ENCODE peak calls at places on chromosomes 11 and 22, in ten cellular contexts. W, C, G, N, Y, I, S, L, B and P are unnamed samples.
A peak's percentile ranks its signal among the peaks of the same experiment; 100 is the strongest.

GRCh38 chr22:46056169-46057041 is 79.4 kb upstream of the WNT7B start:
- DNase-seq in W (no peak), C (peak; percentile 65), G (peak; percentile 35), N (peak; percentile 51), Y (peak; percentile 68), I (peak; percentile 55), S (peak; percentile 64), L (peak; percentile 57), B (peak; percentile 78), P (peak; percentile 38)

GRCh38 chr11:111285205-111286079 is 12.9 kb upstream of the POU2AF3 start:
- DNase-seq in W (no peak), C (no peak), G (no peak), N (no peak), Y (no peak), I (no peak), S (no peak), L (no peak), B (no peak), P (no peak)

GRCh38 chr22:24810043-24810749 is 4.2 kb downstream of the SGSM1 start:
- DNase-seq in W (peak; percentile 66), C (no peak), G (peak; percentile 68), N (no peak), Y (no peak), I (peak; percentile 34), S (no peak), L (no peak), B (no peak), P (no peak)

GRCh38 chr22:44816141-44816540 is 63.8 kb downstream of the ARHGAP8 start:
- DNase-seq in W (no peak), C (no peak), G (no peak), N (no peak), Y (no peak), I (no peak), S (no peak), L (no peak), B (no peak), P (no peak)

GRCh38 chr11:74141274-74141695 is 29.5 kb downstream of the C2CD3 start:
- DNase-seq in W (peak; percentile 62), C (no peak), G (no peak), N (no peak), Y (no peak), I (peak; percentile 47), S (no peak), L (no peak), B (no peak), P (no peak)

GRCh38 chr11:128630367-128631230 is 43.2 kb upstream of the ETS1 start:
- DNase-seq in W (peak; percentile 85), C (peak; percentile 84), G (peak; percentile 86), N (peak; percentile 89), Y (peak; percentile 80), I (peak; percentile 91), S (peak; percentile 90), L (peak; percentile 85), B (peak; percentile 96), P (peak; percentile 90)

GRCh38 chr22:47275479-47276218 is 513.2 kb downstream of the TBC1D22A start:
- DNase-seq in W (no peak), C (no peak), G (no peak), N (peak; percentile 34), Y (no peak), I (no peak), S (peak; percentile 40), L (no peak), B (no peak), P (no peak)

GRCh38 chr11:2138436-2139117 is 612 bp downstream of the IGF2 start:
- DNase-seq in W (peak; percentile 56), C (no peak), G (no peak), N (peak; percentile 51), Y (no peak), I (no peak), S (no peak), L (peak; percentile 22), B (no peak), P (no peak)

GRCh38 chr11:116693206-116694016 is 79.4 kb downstream of the BUD13 start:
- DNase-seq in W (no peak), C (peak; percentile 78), G (no peak), N (no peak), Y (no peak), I (peak; percentile 81), S (no peak), L (no peak), B (peak; percentile 59), P (no peak)

GRCh38 chr11:73359930-73360742 is 16.1 kb upstream of the RELT start:
- DNase-seq in W (peak; percentile 78), C (peak; percentile 28), G (no peak), N (no peak), Y (peak; percentile 27), I (no peak), S (no peak), L (peak; percentile 73), B (no peak), P (peak; percentile 39)

GRCh38 chr22:41237707-41238569 is 2.8 kb downstream of the CHADL start:
- DNase-seq in W (peak; percentile 77), C (peak; percentile 88), G (peak; percentile 35), N (peak; percentile 92), Y (peak; percentile 49), I (peak; percentile 88), S (peak; percentile 94), L (no peak), B (peak; percentile 97), P (peak; percentile 78)

GRCh38 chr11:75197512-75198277 is 42.9 kb upstream of the TPBGL start:
- DNase-seq in W (no peak), C (no peak), G (no peak), N (no peak), Y (no peak), I (no peak), S (peak; percentile 39), L (no peak), B (no peak), P (no peak)
- H3K27ac ChIP-seq in W (no peak overlapping the region), C (no peak overlapping the region), G (no peak overlapping the region), N (no peak overlapping the region), Y (no peak overlapping the region), I (no peak overlapping the region), S (no peak overlapping the region), L (no peak overlapping the region), B (no peak overlapping the region), P (no peak overlapping the region)

DNA sequence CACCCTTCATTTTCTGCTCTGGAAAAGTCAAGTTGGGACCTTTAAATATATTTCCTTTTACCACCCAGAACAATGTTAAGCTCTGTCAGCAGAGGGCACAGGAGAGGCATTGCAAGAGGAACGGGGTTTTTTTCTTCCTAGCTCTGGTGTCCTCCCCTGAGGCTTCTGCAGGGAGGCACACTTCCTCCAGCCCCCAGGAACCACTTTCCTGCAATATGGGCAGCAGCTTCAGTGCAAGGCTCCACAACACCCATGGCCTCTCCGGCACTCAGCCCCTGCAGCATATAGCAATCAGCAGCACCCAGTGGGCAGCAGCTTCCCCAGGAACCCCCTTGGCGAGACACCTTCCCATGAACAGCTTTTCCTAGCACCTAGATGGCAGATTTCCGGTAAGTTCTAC is 101.4 kb downstream of the SYT9 start:
- DNase-seq in W (peak; percentile 87), C (peak; percentile 23), G (no peak), N (no peak), Y (peak; percentile 12), I (no peak), S (no peak), L (peak; percentile 40), B (no peak), P (peak; percentile 34)
- TF ChIP-seq CTCF in W (peak; percentile 78), C (peak; percentile 19), G (no peak), N (peak; percentile 31), Y (peak; percentile 31), I (no peak), S (peak; percentile 36), L (peak; percentile 50), B (no peak), P (peak; percentile 25)

DNA sequence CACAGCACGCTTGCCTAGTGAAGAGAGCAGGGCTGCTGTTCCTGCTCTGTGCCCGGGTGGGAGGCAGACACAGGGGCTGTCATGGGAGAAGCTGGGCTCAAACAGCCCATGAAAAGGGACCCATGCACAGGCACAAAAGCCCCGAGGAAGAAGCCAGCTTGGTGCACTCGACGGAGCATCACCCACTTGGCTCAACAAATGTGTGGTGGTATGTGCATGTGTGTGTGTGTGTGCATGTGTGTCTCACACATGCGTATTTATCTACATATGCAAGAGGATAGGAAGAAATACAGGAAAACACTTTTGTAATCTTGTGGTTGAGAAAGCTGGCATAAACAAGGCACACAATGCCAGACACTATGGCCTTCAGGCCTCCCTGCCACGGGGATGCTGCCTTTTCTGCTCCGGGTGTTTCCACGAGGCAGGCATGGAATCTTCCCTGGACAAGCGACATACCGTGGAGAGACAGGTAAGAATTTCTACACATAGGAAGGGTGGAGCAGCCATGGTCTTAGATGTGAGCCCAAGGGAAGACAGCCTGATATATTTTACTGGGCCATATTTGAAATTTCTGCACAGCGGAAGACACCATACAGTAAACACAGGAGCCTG is 4.9 kb upstream of the APOBEC3A start:
- DNase-seq in W (no peak), C (peak; percentile 2), G (no peak), N (no peak), Y (no peak), I (no peak), S (no peak), L (no peak), B (no peak), P (no peak)
- H3K4me3 ChIP-seq in W (no peak overlapping the region), C (no peak overlapping the region), G (no peak overlapping the region), N (no peak overlapping the region), Y (no peak overlapping the region), I (no peak overlapping the region), S (no peak overlapping the region), L (no peak overlapping the region), B (peak overlapping the region; percentile 4), P (no peak overlapping the region)

GRCh38 chr11:76701701-76702100 is 31.2 kb upstream of the LRRC32 start:
- DNase-seq in W (no peak), C (no peak), G (no peak), N (no peak), Y (peak; percentile 79), I (no peak), S (no peak), L (no peak), B (peak; percentile 42), P (no peak)
- H3K27ac ChIP-seq in W (no peak overlapping the region), C (no peak overlapping the region), G (no peak overlapping the region), N (no peak overlapping the region), Y (peak overlapping the region; percentile 67), I (no peak overlapping the region), S (no peak overlapping the region), L (no peak overlapping the region), B (no peak overlapping the region), P (no peak overlapping the region)

DNA sequence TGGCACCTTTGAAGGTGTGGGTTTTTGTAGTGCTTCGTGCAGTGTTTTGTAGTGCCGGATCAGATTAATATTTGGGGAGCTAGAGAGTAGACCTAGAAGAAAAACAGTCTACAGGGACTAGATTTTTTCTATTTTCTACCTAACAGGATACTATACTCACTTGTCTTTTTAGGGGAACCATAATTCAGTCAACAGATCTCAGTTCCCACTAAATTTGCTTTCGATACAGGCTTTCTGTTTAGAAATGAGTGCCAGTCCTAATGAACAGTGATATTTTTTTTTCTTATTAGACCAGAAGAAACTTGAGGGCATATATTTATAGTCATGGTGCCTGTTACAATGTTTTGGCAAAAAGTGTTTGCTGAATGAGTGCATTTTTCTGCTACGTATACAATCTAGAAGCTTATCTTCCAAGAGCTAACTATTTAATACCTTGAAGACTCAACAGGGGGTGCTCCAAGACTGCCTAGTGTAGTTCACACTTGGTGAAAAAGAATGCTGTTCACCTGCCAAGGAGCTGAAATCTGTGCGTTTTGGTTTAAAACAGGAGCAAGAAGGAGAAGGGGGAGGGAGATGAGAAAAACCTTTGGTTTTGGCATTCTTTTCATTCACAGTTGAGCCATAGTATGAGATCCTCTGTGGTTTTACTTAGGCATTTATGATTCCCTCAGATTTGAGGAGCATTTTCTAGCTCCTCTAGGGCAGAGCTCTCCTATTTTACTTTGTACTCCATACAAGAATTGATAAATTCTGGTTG is 44.9 kb upstream of the VSTM5 start:
- DNase-seq in W (peak; percentile 93), C (peak; percentile 18), G (no peak), N (no peak), Y (peak; percentile 34), I (no peak), S (no peak), L (peak; percentile 70), B (no peak), P (peak; percentile 44)
- TF ChIP-seq CTCF in W (peak; percentile 93), C (peak; percentile 87), G (peak; percentile 87), N (peak; percentile 62), Y (peak; percentile 66), I (no peak), S (peak; percentile 67), L (peak; percentile 72), B (no peak), P (peak; percentile 62)

GRCh38 chr11:11845551-11845950 is 3.8 kb downstream of the USP47 start:
- DNase-seq in W (no peak), C (no peak), G (no peak), N (no peak), Y (peak; percentile 56), I (no peak), S (no peak), L (no peak), B (no peak), P (no peak)
- H3K4me3 ChIP-seq in W (no peak overlapping the region), C (no peak overlapping the region), G (no peak overlapping the region), N (no peak overlapping the region), Y (no peak overlapping the region), I (no peak overlapping the region), S (no peak overlapping the region), L (no peak overlapping the region), B (no peak overlapping the region), P (no peak overlapping the region)